ENCODE peak calls at places on chromosomes 16 and 17, in five cellular contexts. One of them, this sample, is unnamed.

GRCh38 chr17:83119987-83120864 is 40.8 kb downstream of the METRNL start:
- DNase-seq in PC-9: no peak
- DNase-seq in CD4-positive, alpha-beta T cell: no peak
- DNase-seq in A549: no peak
- DNase-seq in neural progenitor cell: no peak
- DNase-seq in this sample: peak; percentile 73

GRCh38 chr17:74637265-74637664 is 13.7 kb upstream of the CD300E start:
- DNase-seq in PC-9: no peak
- DNase-seq in CD4-positive, alpha-beta T cell: no peak
- DNase-seq in A549: no peak
- DNase-seq in neural progenitor cell: no peak
- DNase-seq in this sample: no peak

GRCh38 chr17:76537578-76538280 is at the start of gene CYGB:
- DNase-seq in PC-9: no peak
- DNase-seq in CD4-positive, alpha-beta T cell: no peak
- DNase-seq in A549: no peak
- DNase-seq in neural progenitor cell: peak; percentile 70
- DNase-seq in this sample: peak; percentile 59

GRCh38 chr17:74051348-74051747 is 152.1 kb upstream of the RPL38 start:
- DNase-seq in PC-9: peak; percentile 16
- DNase-seq in CD4-positive, alpha-beta T cell: no peak
- DNase-seq in A549: no peak
- DNase-seq in neural progenitor cell: no peak
- DNase-seq in this sample: no peak

GRCh38 chr16:67966549-67967182 is 1.8 kb downstream of the SLC12A4 start:
- DNase-seq in PC-9: no peak
- DNase-seq in CD4-positive, alpha-beta T cell: no peak
- DNase-seq in A549: no peak
- DNase-seq in neural progenitor cell: peak; percentile 31
- DNase-seq in this sample: no peak

GRCh38 chr17:66548158-66548557 is 245.7 kb downstream of the PRKCA start:
- DNase-seq in PC-9: no peak
- DNase-seq in CD4-positive, alpha-beta T cell: peak; percentile 46
- DNase-seq in A549: no peak
- DNase-seq in neural progenitor cell: no peak
- DNase-seq in this sample: no peak

GRCh38 chr17:57834146-57834741 is 15.6 kb downstream of the MRPS23 start:
- DNase-seq in PC-9: no peak
- DNase-seq in CD4-positive, alpha-beta T cell: no peak
- DNase-seq in A549: no peak
- DNase-seq in neural progenitor cell: peak; percentile 51
- DNase-seq in this sample: no peak

GRCh38 chr17:1907818-1908698 is 78.3 kb downstream of the RPA1 start:
- DNase-seq in PC-9: no peak
- DNase-seq in CD4-positive, alpha-beta T cell: no peak
- DNase-seq in A549: no peak
- DNase-seq in neural progenitor cell: peak; percentile 92
- DNase-seq in this sample: no peak

GRCh38 chr16:81551141-81551808 is 106.7 kb downstream of the CMIP start:
- DNase-seq in PC-9: no peak
- DNase-seq in CD4-positive, alpha-beta T cell: no peak
- DNase-seq in A549: no peak
- DNase-seq in neural progenitor cell: no peak
- DNase-seq in this sample: peak; percentile 38

GRCh38 chr16:81553814-81554675 is 109.4 kb downstream of the CMIP start:
- DNase-seq in PC-9: no peak
- DNase-seq in CD4-positive, alpha-beta T cell: no peak
- DNase-seq in A549: no peak
- DNase-seq in neural progenitor cell: no peak
- DNase-seq in this sample: peak; percentile 28

GRCh38 chr16:81553080-81553813 is 108.6 kb downstream of the CMIP start:
- DNase-seq in PC-9: no peak
- DNase-seq in CD4-positive, alpha-beta T cell: no peak
- DNase-seq in A549: no peak
- DNase-seq in neural progenitor cell: no peak
- DNase-seq in this sample: peak; percentile 47

GRCh38 chr16:81551821-81552304 is 107.3 kb downstream of the CMIP start:
- DNase-seq in PC-9: no peak
- DNase-seq in CD4-positive, alpha-beta T cell: no peak
- DNase-seq in A549: no peak
- DNase-seq in neural progenitor cell: no peak
- DNase-seq in this sample: peak; percentile 41

DNA sequence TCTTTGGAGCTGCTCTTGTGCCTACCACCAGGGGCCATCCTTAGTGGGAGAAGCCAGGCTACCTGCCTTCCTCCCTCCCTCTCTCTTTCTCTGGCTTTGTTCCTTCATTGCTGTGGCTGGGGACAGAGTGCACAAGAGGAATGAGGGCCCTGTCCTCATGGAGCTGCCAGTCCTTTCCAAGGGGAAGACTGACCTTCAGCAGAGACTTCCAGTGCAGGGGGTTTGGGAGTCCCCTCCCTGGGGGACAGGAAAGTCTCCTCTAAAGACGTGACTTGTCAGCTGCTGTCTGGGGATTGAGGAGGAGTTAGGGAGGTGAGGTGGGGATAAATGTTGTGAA is 108.1 kb downstream of the CMIP start:
- DNase-seq in PC-9: no peak
- DNase-seq in CD4-positive, alpha-beta T cell: no peak
- DNase-seq in A549: no peak
- DNase-seq in neural progenitor cell: no peak
- DNase-seq in this sample: no peak
- H3K27ac ChIP-seq in PC-9: no peak overlapping the region
- H3K27ac ChIP-seq in CD4-positive, alpha-beta T cell: no peak overlapping the region
- H3K27ac ChIP-seq in A549: peak overlapping the region; percentile 86
- H3K27ac ChIP-seq in neural progenitor cell: no peak overlapping the region
- H3K27ac ChIP-seq in this sample: peak overlapping the region; percentile 31

GRCh38 chr17:4318186-4318585 is 48.3 kb downstream of the UBE2G1 start:
- DNase-seq in PC-9: no peak
- DNase-seq in CD4-positive, alpha-beta T cell: no peak
- DNase-seq in A549: no peak
- DNase-seq in neural progenitor cell: no peak
- DNase-seq in this sample: no peak
- H3K27ac ChIP-seq in PC-9: no peak overlapping the region
- H3K27ac ChIP-seq in CD4-positive, alpha-beta T cell: no peak overlapping the region
- H3K27ac ChIP-seq in A549: no peak overlapping the region
- H3K27ac ChIP-seq in neural progenitor cell: peak overlapping the region; percentile 47
- H3K27ac ChIP-seq in this sample: no peak overlapping the region

DNA sequence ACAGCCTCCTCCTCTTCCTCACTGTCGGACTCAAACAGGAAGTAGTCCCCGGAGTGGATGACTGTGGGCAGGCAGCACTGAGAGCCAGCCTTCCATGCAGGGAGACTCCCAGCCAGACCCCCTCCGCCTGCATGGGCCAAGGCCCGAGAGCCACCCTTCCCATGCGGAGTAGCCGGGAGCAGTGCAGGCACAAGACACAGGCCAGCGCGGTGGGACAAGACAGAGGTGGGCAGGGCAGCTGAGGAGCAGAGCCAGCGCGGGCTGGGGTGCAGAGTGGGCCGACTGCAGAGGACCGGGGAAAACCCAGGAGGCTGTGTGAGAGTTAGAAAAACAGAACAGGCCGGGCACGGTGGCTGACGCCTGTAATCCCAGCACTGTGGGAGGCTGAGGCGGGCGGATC is 17.6 kb downstream of the CTU2 start:
- DNase-seq in PC-9: no peak
- DNase-seq in CD4-positive, alpha-beta T cell: no peak
- DNase-seq in A549: no peak
- DNase-seq in neural progenitor cell: no peak
- DNase-seq in this sample: no peak
- H3K27ac ChIP-seq in PC-9: no peak overlapping the region
- H3K27ac ChIP-seq in CD4-positive, alpha-beta T cell: no peak overlapping the region
- H3K27ac ChIP-seq in A549: no peak overlapping the region
- H3K27ac ChIP-seq in neural progenitor cell: no peak overlapping the region
- H3K27ac ChIP-seq in this sample: no peak overlapping the region

GRCh38 chr17:14019186-14019956 is 49.9 kb upstream of the COX10 start:
- DNase-seq in PC-9: no peak
- DNase-seq in CD4-positive, alpha-beta T cell: no peak
- DNase-seq in A549: no peak
- DNase-seq in neural progenitor cell: no peak
- DNase-seq in this sample: no peak
- H3K27ac ChIP-seq in PC-9: no peak overlapping the region
- H3K27ac ChIP-seq in CD4-positive, alpha-beta T cell: no peak overlapping the region
- H3K27ac ChIP-seq in A549: no peak overlapping the region
- H3K27ac ChIP-seq in neural progenitor cell: no peak overlapping the region
- H3K27ac ChIP-seq in this sample: no peak overlapping the region

GRCh38 chr16:84419730-84420129 is 51.4 kb downstream of the ATP2C2 start:
- DNase-seq in PC-9: no peak
- DNase-seq in CD4-positive, alpha-beta T cell: no peak
- DNase-seq in A549: no peak
- DNase-seq in neural progenitor cell: no peak
- DNase-seq in this sample: no peak

GRCh38 chr16:84423416-84423837 is 55.1 kb downstream of the ATP2C2 start:
- DNase-seq in PC-9: peak; percentile 53
- DNase-seq in CD4-positive, alpha-beta T cell: no peak
- DNase-seq in A549: peak; percentile 66
- DNase-seq in neural progenitor cell: no peak
- DNase-seq in this sample: peak; percentile 8

GRCh38 chr16:84421938-84422220 is 53.5 kb downstream of the ATP2C2 start:
- DNase-seq in PC-9: no peak
- DNase-seq in CD4-positive, alpha-beta T cell: no peak
- DNase-seq in A549: no peak
- DNase-seq in neural progenitor cell: no peak
- DNase-seq in this sample: no peak

GRCh38 chr16:84418056-84418849 is 49.9 kb downstream of the ATP2C2 start:
- DNase-seq in PC-9: no peak
- DNase-seq in CD4-positive, alpha-beta T cell: no peak
- DNase-seq in A549: no peak
- DNase-seq in neural progenitor cell: no peak
- DNase-seq in this sample: peak; percentile 7

DNA sequence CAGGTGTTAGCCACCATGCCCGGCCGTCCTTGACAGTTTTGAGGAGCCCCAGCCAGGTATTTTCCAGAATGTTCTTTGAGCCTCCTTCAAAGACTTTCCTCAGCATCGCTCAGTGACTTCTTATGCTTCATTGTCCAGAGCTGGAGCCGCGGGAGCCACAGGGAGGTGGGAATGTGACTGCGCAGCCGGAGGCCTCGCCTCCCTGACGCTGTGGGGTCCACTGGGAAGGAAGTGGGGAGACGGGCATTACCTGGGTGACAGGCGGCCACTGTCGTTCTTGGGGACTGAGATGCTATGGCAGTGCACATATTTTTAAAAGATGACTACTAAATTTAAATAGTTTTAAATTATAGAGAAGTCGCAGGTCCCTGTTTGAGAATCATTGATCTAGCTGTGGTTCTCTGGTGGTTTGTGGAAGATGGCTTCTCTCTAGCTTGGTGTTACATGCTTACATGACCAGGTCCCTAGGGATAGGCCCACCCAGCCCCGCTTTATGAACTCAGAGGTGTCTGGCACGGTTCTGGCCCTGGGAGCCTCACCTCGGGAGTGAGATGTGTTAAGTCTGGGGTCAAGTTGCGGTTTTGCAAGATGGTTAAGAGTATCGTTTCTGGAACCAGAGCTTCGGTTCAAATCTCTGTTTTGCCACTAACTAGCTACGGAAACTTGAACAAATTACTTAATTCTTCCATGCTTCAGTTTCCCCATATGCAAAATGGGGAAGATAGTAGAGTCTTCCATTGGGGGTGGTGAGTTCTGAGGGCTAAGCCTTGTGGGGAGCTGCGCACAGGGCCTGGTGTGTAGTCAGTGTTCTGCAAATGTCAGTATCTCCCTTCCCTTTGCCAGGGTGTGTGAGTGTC is 53.0 kb downstream of the ATP2C2 start:
- DNase-seq in PC-9: no peak
- DNase-seq in CD4-positive, alpha-beta T cell: no peak
- DNase-seq in A549: no peak
- DNase-seq in neural progenitor cell: no peak
- DNase-seq in this sample: peak; percentile 29
- H3K27ac ChIP-seq in PC-9: no peak overlapping the region
- H3K27ac ChIP-seq in CD4-positive, alpha-beta T cell: no peak overlapping the region
- H3K27ac ChIP-seq in A549: no peak overlapping the region
- H3K27ac ChIP-seq in neural progenitor cell: no peak overlapping the region
- H3K27ac ChIP-seq in this sample: no peak overlapping the region

GRCh38 chr16:4880006-4880580 is 32.8 kb downstream of the UBN1 start:
- DNase-seq in PC-9: no peak
- DNase-seq in CD4-positive, alpha-beta T cell: no peak
- DNase-seq in A549: no peak
- DNase-seq in neural progenitor cell: no peak
- DNase-seq in this sample: no peak
- H3K27ac ChIP-seq in PC-9: no peak overlapping the region
- H3K27ac ChIP-seq in CD4-positive, alpha-beta T cell: no peak overlapping the region
- H3K27ac ChIP-seq in A549: no peak overlapping the region
- H3K27ac ChIP-seq in neural progenitor cell: no peak overlapping the region
- H3K27ac ChIP-seq in this sample: no peak overlapping the region

GRCh38 chr16:588639-588888 is 1.3 kb upstream of the RAB40C start:
- DNase-seq in PC-9: peak; percentile 55
- DNase-seq in CD4-positive, alpha-beta T cell: peak; percentile 53
- DNase-seq in A549: no peak
- DNase-seq in neural progenitor cell: peak; percentile 81
- DNase-seq in this sample: peak; percentile 79
- H3K27ac ChIP-seq in PC-9: peak overlapping the region; percentile 78
- H3K27ac ChIP-seq in CD4-positive, alpha-beta T cell: peak overlapping the region; percentile 84
- H3K27ac ChIP-seq in A549: peak overlapping the region; percentile 96
- H3K27ac ChIP-seq in neural progenitor cell: peak overlapping the region; percentile 92
- H3K27ac ChIP-seq in this sample: peak overlapping the region; percentile 98

GRCh38 chr17:42132941-42133340 is 10.3 kb downstream of the HSPB9 start:
- DNase-seq in PC-9: no peak
- DNase-seq in CD4-positive, alpha-beta T cell: no peak
- DNase-seq in A549: no peak
- DNase-seq in neural progenitor cell: no peak
- DNase-seq in this sample: peak; percentile 86
- H3K27ac ChIP-seq in PC-9: no peak overlapping the region
- H3K27ac ChIP-seq in CD4-positive, alpha-beta T cell: no peak overlapping the region
- H3K27ac ChIP-seq in A549: no peak overlapping the region
- H3K27ac ChIP-seq in neural progenitor cell: no peak overlapping the region
- H3K27ac ChIP-seq in this sample: peak overlapping the region; percentile 80

This sample was measured in lower lobe of right lung.